ENCODE peak calls at places on chromosomes 11 and 22, in five cellular contexts. Q is IMR-90, F is body of pancreas, I is A549, L is testis. M is an unnamed sample. For H3K4me1, the result is how much of the 10 kb centered on the place peaks cover.

GRCh38 chr11:118295834-118296454 is 8.6 kb upstream of the CD3E start:
- DNase-seq in Q (peak), F (peak), I (no peak), L (no peak), M (no peak)

GRCh38 chr22:20904008-20904979 is 12.9 kb upstream of the CRKL start:
- DNase-seq in Q (peak), F (no peak), I (peak), L (no peak), M (peak)

GRCh38 chr11:47932544-47932943 is 47.8 kb upstream of the PTPRJ start:
- DNase-seq in Q (no peak), F (no peak), I (no peak), L (no peak), M (no peak)

GRCh38 chr11:134040386-134041297 is 28.2 kb upstream of the JAM3 start:
- DNase-seq in Q (peak), F (no peak), I (no peak), L (no peak), M (peak)

GRCh38 chr22:19865141-19865829 is 10.6 kb upstream of the GNB1L start:
- DNase-seq in Q (no peak), F (no peak), I (no peak), L (no peak), M (no peak)

GRCh38 chr11:20477418-20478090 is 90.0 kb downstream of the PRMT3 start:
- DNase-seq in Q (no peak), F (no peak), I (peak), L (no peak), M (no peak)

GRCh38 chr11:47285969-47286770 is 16.2 kb downstream of the MADD start:
- DNase-seq in Q (no peak), F (no peak), I (no peak), L (no peak), M (no peak)

GRCh38 chr11:29934115-29934638 is 82.7 kb downstream of the KCNA4 start:
- DNase-seq in Q (no peak), F (no peak), I (no peak), L (no peak), M (no peak)

GRCh38 chr11:25961539-25961938 is 370.4 kb upstream of the ANO3 start:
- DNase-seq in Q (no peak), F (no peak), I (no peak), L (no peak), M (no peak)

GRCh38 chr11:118135796-118136165 is 16.8 kb downstream of the SCN4B start:
- DNase-seq in Q (no peak), F (no peak), I (no peak), L (no peak), M (no peak)

GRCh38 chr22:19887251-19887985 is 32.7 kb upstream of the GNB1L start:
- DNase-seq in Q (no peak), F (no peak), I (no peak), L (no peak), M (no peak)

GRCh38 chr11:84855846-84856245 is 771.3 kb downstream of the DLG2 start:
- DNase-seq in Q (peak), F (no peak), I (no peak), L (no peak), M (no peak)

GRCh38 chr11:111334495-111335123 is 36.3 kb downstream of the POU2AF3 start:
- DNase-seq in Q (no peak), F (peak), I (peak), L (no peak), M (no peak)

GRCh38 chr11:18704698-18705097 is 6.1 kb downstream of the TMEM86A start:
- DNase-seq in Q (no peak), F (no peak), I (no peak), L (no peak), M (no peak)

GRCh38 chr11:66720223-66720898 is 8.7 kb downstream of the SPTBN2 start:
- DNase-seq in Q (peak), F (peak), I (peak), L (peak), M (peak)

GRCh38 chr11:93143186-93143585 is 54.6 kb downstream of the SLC36A4 start:
- DNase-seq in Q (peak), F (no peak), I (no peak), L (no peak), M (no peak)

GRCh38 chr11:61061081-61061826 is 41.0 kb upstream of the CD5 start:
- DNase-seq in Q (no peak), F (no peak), I (no peak), L (no peak), M (no peak)

GRCh38 chr11:111352935-111353695 is 26.0 kb downstream of the POU2AF1 start:
- DNase-seq in Q (no peak), F (peak), I (no peak), L (peak), M (no peak)

GRCh38 chr11:61744609-61745156 is 7.8 kb upstream of the MYRF start:
- DNase-seq in Q (no peak), F (no peak), I (no peak), L (no peak), M (no peak)

GRCh38 chr11:70063121-70063520 is 15.0 kb upstream of the ANO1 start:
- DNase-seq in Q (no peak), F (no peak), I (no peak), L (no peak), M (no peak)

GRCh38 chr11:10657308-10658271 is 36.0 kb downstream of the IRAG1 start:
- DNase-seq in Q (peak), F (no peak), I (peak), L (peak), M (peak)

GRCh38 chr11:67289226-67289650 is at the start of gene ANKRD13D:
- DNase-seq in Q (no peak), F (no peak), I (no peak), L (no peak), M (no peak)

GRCh38 chr22:38850941-38851849 is 7.4 kb upstream of the NPTXR start:
- DNase-seq in Q (peak), F (no peak), I (peak), L (no peak), M (peak)

GRCh38 chr11:22472306-22472705 is 134.1 kb downstream of the SLC17A6 start:
- DNase-seq in Q (peak), F (no peak), I (peak), L (no peak), M (no peak)

GRCh38 chr22:22928666-22929380 is 41.2 kb downstream of the IGLL5 start:
- DNase-seq in Q (peak), F (no peak), I (no peak), L (no peak), M (peak)

GRCh38 chr22:50628543-50629134 is 687 bp upstream of the ARSA start:
- DNase-seq in Q (no peak), F (no peak), I (no peak), L (no peak), M (no peak)

GRCh38 chr22:46069518-46070214 is 80.7 kb upstream of the PPARA start:
- DNase-seq in Q (peak), F (peak), I (peak), L (peak), M (peak)

GRCh38 chr11:20154381-20154780 is 5.9 kb downstream of the DBX1 start:
- DNase-seq in Q (no peak), F (no peak), I (no peak), L (no peak), M (no peak)

DNA sequence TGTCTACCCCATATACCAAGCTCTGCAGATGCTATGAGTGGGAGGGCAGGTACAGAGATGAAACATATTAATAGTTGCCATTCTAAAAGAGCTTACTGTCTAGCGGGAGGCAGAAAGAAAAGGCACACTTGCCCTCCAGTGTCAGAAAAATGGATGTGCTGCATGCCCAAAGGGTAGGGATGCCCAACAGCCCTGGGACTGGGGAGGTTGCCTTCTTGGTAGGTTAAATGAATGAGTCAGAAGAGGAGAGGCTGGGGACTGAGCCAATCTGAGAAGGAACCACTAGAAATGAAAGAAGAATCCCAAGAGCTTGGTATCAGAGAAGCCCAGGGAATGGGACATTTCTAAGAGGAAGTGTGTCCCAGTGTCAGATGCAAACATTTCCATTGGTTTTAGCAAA is 1.2 kb downstream of the BIRC3 start:
- DNase-seq in Q (peak), F (no peak), I (peak), L (peak), M (no peak)
- TF ChIP-seq POLR2A in Q (no peak), F (no peak), I (no peak), L (no peak), M (no peak)

GRCh38 chr11:112396092-112396491 is 135.4 kb upstream of the PLET1 start:
- DNase-seq in Q (no peak), F (no peak), I (no peak), L (no peak), M (no peak)

GRCh38 chr11:112392860-112393259 is 132.2 kb upstream of the PLET1 start:
- DNase-seq in Q (no peak), F (no peak), I (no peak), L (no peak), M (no peak)

GRCh38 chr11:112394304-112394703 is 133.6 kb upstream of the PLET1 start:
- DNase-seq in Q (no peak), F (no peak), I (no peak), L (no peak), M (no peak)

GRCh38 chr11:112388496-112388895 is 127.8 kb upstream of the PLET1 start:
- DNase-seq in Q (no peak), F (no peak), I (no peak), L (no peak), M (no peak)

GRCh38 chr11:112391086-112391485 is 130.4 kb upstream of the PLET1 start:
- DNase-seq in Q (no peak), F (no peak), I (no peak), L (no peak), M (no peak)
- H3K4me1 ChIP-seq in Q (under half), F (under half), I (under half), L (under half), M (under half)

DNA sequence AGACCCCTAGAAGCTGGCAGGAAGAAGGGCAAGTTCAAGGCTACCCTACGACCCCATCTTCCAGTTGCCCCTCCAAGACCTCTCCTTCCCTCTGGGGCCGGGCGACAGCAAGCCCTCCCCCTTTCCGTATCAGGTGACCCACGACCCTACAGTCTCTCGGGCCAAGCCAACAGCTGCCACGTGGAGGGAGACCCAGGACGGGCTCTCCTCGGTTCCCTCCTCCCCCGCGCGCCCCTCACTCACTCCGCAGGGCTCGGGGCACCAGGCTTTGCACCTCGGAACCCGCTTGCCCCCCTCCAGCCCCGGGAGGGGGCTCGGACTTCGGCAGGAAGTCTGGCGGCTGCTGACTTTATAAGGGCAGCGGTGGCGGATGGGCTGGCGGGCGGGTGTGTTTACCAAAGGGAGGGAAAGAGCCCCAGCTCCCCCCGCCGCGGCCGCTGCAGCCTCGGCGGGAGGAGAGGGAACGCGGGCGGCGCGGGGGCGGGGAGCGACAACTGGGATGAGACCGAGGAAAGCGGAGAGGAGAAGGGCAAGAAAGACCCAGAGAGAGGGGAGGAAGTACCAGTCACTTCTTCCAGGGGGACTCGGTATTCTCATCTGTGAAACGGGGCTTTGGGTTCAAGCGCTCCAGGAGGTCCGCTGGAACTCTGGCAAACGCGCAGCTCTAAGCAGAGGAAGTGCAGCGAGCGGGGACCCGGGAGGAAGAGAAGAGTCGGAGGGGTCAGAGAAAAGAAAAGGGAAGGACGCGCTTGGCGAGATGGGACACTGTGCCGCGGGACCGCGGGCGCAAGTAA is 767 bp downstream of the SLC43A1 start:
- DNase-seq in Q (peak), F (peak), I (no peak), L (peak), M (peak)
- TF ChIP-seq POLR2A in Q (no peak), F (peak), I (no peak), L (no peak), M (no peak)

DNA sequence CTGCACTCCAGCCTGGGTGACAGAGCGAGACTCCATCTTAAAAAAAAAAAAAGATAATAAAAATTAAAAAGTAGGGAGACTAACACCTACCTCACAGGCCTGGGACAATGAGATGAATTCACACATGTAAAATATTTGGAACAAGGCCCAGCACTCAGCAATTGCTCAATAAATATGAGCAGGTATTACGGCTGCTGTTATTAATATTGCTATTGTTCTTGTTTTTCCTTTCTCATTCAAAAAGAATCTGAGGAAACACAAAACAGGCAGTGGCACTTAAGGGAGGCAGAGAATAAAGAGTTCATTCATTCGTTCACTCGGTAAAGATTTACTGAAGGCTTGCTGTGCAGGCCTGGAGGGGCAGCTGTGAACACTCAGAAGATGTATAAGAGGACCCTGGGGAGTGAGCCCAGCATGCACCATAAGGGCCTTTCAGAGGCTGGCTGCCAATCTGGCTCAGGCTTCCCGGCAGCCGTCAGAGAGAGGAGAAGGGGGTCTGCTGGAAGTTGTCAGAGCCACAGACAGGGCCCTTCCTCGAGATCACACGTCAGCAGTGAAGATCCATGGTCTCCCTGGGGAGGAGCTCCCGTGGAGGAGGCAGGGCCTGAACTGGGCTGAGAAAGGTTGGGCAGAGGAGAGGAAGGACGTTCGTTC is 51.6 kb upstream of the TCF20 start:
- DNase-seq in Q (no peak), F (no peak), I (no peak), L (no peak), M (no peak)
- H3K4me1 ChIP-seq in Q (under half), F (under half), I (under half), L (under half), M (under half)

GRCh38 chr11:27004103-27004502 is 10.2 kb downstream of the FIBIN start:
- DNase-seq in Q (no peak), F (no peak), I (no peak), L (no peak), M (no peak)
- TF ChIP-seq POLR2A in Q (no peak), F (no peak), I (no peak), L (no peak), M (no peak)

DNA sequence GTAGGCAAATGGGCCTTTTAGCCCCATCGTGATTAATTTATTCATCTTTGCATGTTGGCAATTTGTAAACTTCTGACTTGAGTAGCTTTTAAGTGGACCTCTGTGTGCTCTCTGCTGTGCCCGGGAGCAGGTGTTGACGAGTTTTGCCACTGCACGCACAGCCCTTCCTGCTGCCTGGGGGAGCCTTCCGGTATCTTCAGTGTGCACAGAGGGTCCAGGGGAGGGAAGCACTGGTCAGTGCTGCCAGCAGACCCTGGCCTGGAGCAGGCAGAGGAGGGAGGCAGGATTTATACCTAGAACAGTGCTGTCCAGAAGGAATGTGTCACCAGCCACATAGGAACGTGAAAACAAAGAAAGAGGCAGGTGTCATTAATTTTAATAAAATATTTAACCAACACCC is 403.5 kb downstream of the TBC1D22A start:
- DNase-seq in Q (no peak), F (no peak), I (no peak), L (no peak), M (no peak)
- H3K4me1 ChIP-seq in Q (under half), F (under half), I (under half), L (under half), M (under half)

GRCh38 chr11:125570952-125571351 is 1.7 kb downstream of the EI24 start:
- DNase-seq in Q (no peak), F (no peak), I (no peak), L (no peak), M (no peak)

GRCh38 chr11:125572916-125573315 is 3.6 kb downstream of the EI24 start:
- DNase-seq in Q (no peak), F (no peak), I (no peak), L (no peak), M (no peak)

GRCh38 chr11:125566235-125566634 is 3.0 kb upstream of the EI24 start:
- DNase-seq in Q (no peak), F (no peak), I (no peak), L (no peak), M (no peak)

GRCh38 chr11:125569913-125570621 is 790 bp downstream of the EI24 start:
- DNase-seq in Q (peak), F (peak), I (no peak), L (no peak), M (no peak)

GRCh38 chr11:125568970-125569912 is at the start of gene EI24:
- DNase-seq in Q (peak), F (peak), I (peak), L (peak), M (peak)
- TF ChIP-seq POLR2A in Q (peak), F (peak), I (peak), L (no peak), M (peak)

GRCh38 chr11:102560555-102561011 is 30.0 kb upstream of the MMP7 start:
- DNase-seq in Q (peak), F (no peak), I (no peak), L (peak), M (no peak)
- H3K4me1 ChIP-seq in Q (under half), F (under half), I (under half), L (under half), M (under half)